ENCODE peak calls at places on chromosomes 12 and 14, in eight cellular contexts. F is dorsolateral prefrontal cortex; J is fibroblast of the aortic adventitia; Z is GM10248; K is ELF-1; D is AG04449; P is osteoblast; R is activated naive CD4-positive, alpha-beta T cell treated with Interleukin-2 at 50 U/mL for 16 hours. U is an unnamed sample.

GRCh38 chr14:105124837-105125222 is 43.7 kb downstream of the JAG2 start:
- DNase-seq in F (no peak), J (no peak), Z (no peak), K (no peak), D (no peak), P (no peak), R (no peak), U (no peak)

GRCh38 chr14:53882684-53883083 is 73.9 kb downstream of the BMP4 start:
- DNase-seq in F (no peak), J (no peak), Z (no peak), K (no peak), D (no peak), P (no peak), R (no peak), U (no peak)

GRCh38 chr12:114920828-114921579 is 237.0 kb upstream of the TBX3 start:
- DNase-seq in F (no peak), J (peak; percentile 84), Z (no peak), K (no peak), D (no peak), P (peak; percentile 36), R (no peak), U (no peak)

GRCh38 chr12:113048716-113049127 is 7.8 kb upstream of the DTX1 start:
- DNase-seq in F (peak; percentile 57), J (peak; percentile 76), Z (peak; percentile 76), K (peak; percentile 38), D (no peak), P (peak; percentile 95), R (peak; percentile 56), U (peak; percentile 69)

GRCh38 chr12:47022296-47022695 is 57.1 kb upstream of the PCED1B start:
- DNase-seq in F (no peak), J (peak; percentile 81), Z (no peak), K (no peak), D (no peak), P (peak; percentile 35), R (no peak), U (no peak)

GRCh38 chr14:52950898-52951729 is at the start of gene FERMT2:
- DNase-seq in F (peak; percentile 81), J (peak; percentile 82), Z (peak; percentile 72), K (peak; percentile 87), D (no peak), P (peak; percentile 98), R (peak; percentile 26), U (peak; percentile 81)

GRCh38 chr12:18476866-18477265 is 215.5 kb downstream of the PIK3C2G start:
- DNase-seq in F (no peak), J (peak; percentile 16), Z (no peak), K (no peak), D (no peak), P (no peak), R (no peak), U (no peak)

GRCh38 chr14:105448706-105449111 is 25.9 kb upstream of the CRIP2 start:
- DNase-seq in F (peak; percentile 64), J (peak; percentile 59), Z (peak; percentile 85), K (peak; percentile 83), D (no peak), P (peak; percentile 100), R (peak; percentile 70), U (no peak)

GRCh38 chr14:93747102-93747501 is 41.2 kb downstream of the PRIMA1 start:
- DNase-seq in F (peak; percentile 54), J (no peak), Z (no peak), K (no peak), D (no peak), P (no peak), R (no peak), U (no peak)

GRCh38 chr12:100404769-100405407 is 48.0 kb downstream of the SLC17A8 start:
- DNase-seq in F (no peak), J (peak; percentile 12), Z (peak; percentile 32), K (peak; percentile 85), D (no peak), P (no peak), R (peak; percentile 13), U (no peak)

GRCh38 chr14:88838015-88838414 is 13.6 kb downstream of the TTC8 start:
- DNase-seq in F (no peak), J (no peak), Z (no peak), K (no peak), D (no peak), P (no peak), R (no peak), U (no peak)

GRCh38 chr12:116864371-116865160 is 16.7 kb downstream of the HRK start:
- DNase-seq in F (no peak), J (peak; percentile 85), Z (no peak), K (no peak), D (peak; percentile 72), P (no peak), R (no peak), U (no peak)

GRCh38 chr14:61197416-61197815 is 83.7 kb downstream of the TMEM30B start:
- DNase-seq in F (no peak), J (no peak), Z (no peak), K (no peak), D (no peak), P (no peak), R (no peak), U (no peak)

GRCh38 chr12:115075552-115076170 is 391.7 kb upstream of the TBX3 start:
- DNase-seq in F (no peak), J (no peak), Z (no peak), K (no peak), D (no peak), P (no peak), R (no peak), U (no peak)

GRCh38 chr12:121170581-121171260 is 38.0 kb downstream of the P2RX7 start:
- DNase-seq in F (no peak), J (no peak), Z (no peak), K (no peak), D (no peak), P (no peak), R (no peak), U (no peak)

GRCh38 chr14:34824826-34825225 is 50.3 kb downstream of the BAZ1A start:
- DNase-seq in F (no peak), J (no peak), Z (no peak), K (no peak), D (no peak), P (no peak), R (no peak), U (no peak)

GRCh38 chr14:46490150-46490769 is 161.3 kb downstream of the RPL10L start:
- DNase-seq in F (no peak), J (no peak), Z (peak; percentile 6), K (peak; percentile 13), D (no peak), P (no peak), R (no peak), U (no peak)

GRCh38 chr14:102870994-102871831 is 51.2 kb upstream of the AMN start:
- DNase-seq in F (no peak), J (no peak), Z (no peak), K (no peak), D (no peak), P (no peak), R (no peak), U (peak; percentile 70)

GRCh38 chr12:49813131-49813530 is 15.1 kb downstream of the NCKAP5L start:
- DNase-seq in F (no peak), J (no peak), Z (no peak), K (no peak), D (no peak), P (peak; percentile 23), R (no peak), U (no peak)

GRCh38 chr14:23185046-23185445 is 1.6 kb upstream of the SLC7A8 start:
- DNase-seq in F (no peak), J (no peak), Z (no peak), K (no peak), D (no peak), P (no peak), R (no peak), U (no peak)

U was measured in NCI-H1092.